ENCODE peak calls at places on chromosomes 7 and 10, in six cellular contexts. C is A549, G is H1, Z is K562, B is HepG2, X is endothelial cell of umbilical vein. K is an unnamed sample.

GRCh38 chr7:39904077-39904486 is 46.0 kb upstream of the CDK13 start:
- DNase-seq in C (no peak), G (no peak), Z (no peak), B (no peak), X (no peak), K (no peak)

GRCh38 chr10:13571541-13571940 is 15.2 kb upstream of the PRPF18 start:
- DNase-seq in C (no peak), G (no peak), Z (no peak), B (no peak), X (no peak), K (no peak)

GRCh38 chr7:24755541-24756416 is 1.5 kb downstream of the GSDME start:
- DNase-seq in C (no peak), G (no peak), Z (no peak), B (peak; percentile 80), X (peak; percentile 85), K (no peak)

GRCh38 chr7:144824360-144824759 is 11.5 kb downstream of the TPK1 start:
- DNase-seq in C (peak; percentile 9), G (no peak), Z (no peak), B (no peak), X (peak; percentile 87), K (no peak)

GRCh38 chr7:12771378-12771877 is 84.0 kb downstream of the ARL4A start:
- DNase-seq in C (no peak), G (no peak), Z (peak; percentile 60), B (no peak), X (peak; percentile 99), K (no peak)

GRCh38 chr10:131038056-131038455 is 273.5 kb downstream of the TCERG1L start:
- DNase-seq in C (no peak), G (no peak), Z (no peak), B (no peak), X (no peak), K (no peak)

GRCh38 chr10:6336013-6336412 is 133.3 kb downstream of the PFKFB3 start:
- DNase-seq in C (no peak), G (no peak), Z (no peak), B (no peak), X (no peak), K (no peak)

GRCh38 chr10:43752682-43753081 is 104.0 kb upstream of the ZNF32 start:
- DNase-seq in C (no peak), G (no peak), Z (no peak), B (no peak), X (no peak), K (no peak)

GRCh38 chr10:661891-662605 is 27.4 kb downstream of the DIP2C start:
- DNase-seq in C (no peak), G (peak; percentile 46), Z (no peak), B (no peak), X (no peak), K (no peak)

GRCh38 chr7:50657912-50658311 is 92.7 kb upstream of the DDC start:
- DNase-seq in C (no peak), G (peak; percentile 19), Z (no peak), B (no peak), X (no peak), K (no peak)

GRCh38 chr10:3043512-3044368 is 23.6 kb upstream of the PFKP start:
- DNase-seq in C (peak; percentile 89), G (no peak), Z (peak; percentile 82), B (peak; percentile 69), X (peak; percentile 75), K (peak; percentile 71)

GRCh38 chr7:19112290-19113000 is 5.0 kb downstream of the TWIST1 start:
- DNase-seq in C (no peak), G (peak; percentile 56), Z (no peak), B (no peak), X (no peak), K (peak; percentile 34)

GRCh38 chr7:104973227-104973626 is 40.8 kb upstream of the KMT2E start:
- DNase-seq in C (no peak), G (peak; percentile 22), Z (no peak), B (no peak), X (no peak), K (no peak)

GRCh38 chr10:120426306-120426705 is 30.7 kb upstream of the PLPP4 start:
- DNase-seq in C (no peak), G (no peak), Z (no peak), B (no peak), X (peak; percentile 62), K (no peak)

GRCh38 chr7:139479620-139480019 is 3.9 kb downstream of the KLRG2 start:
- DNase-seq in C (no peak), G (no peak), Z (no peak), B (no peak), X (no peak), K (no peak)

GRCh38 chr10:4372601-4373000 is 453.4 kb upstream of the AKR1E2 start:
- DNase-seq in C (no peak), G (no peak), Z (no peak), B (no peak), X (peak; percentile 93), K (no peak)

DNA sequence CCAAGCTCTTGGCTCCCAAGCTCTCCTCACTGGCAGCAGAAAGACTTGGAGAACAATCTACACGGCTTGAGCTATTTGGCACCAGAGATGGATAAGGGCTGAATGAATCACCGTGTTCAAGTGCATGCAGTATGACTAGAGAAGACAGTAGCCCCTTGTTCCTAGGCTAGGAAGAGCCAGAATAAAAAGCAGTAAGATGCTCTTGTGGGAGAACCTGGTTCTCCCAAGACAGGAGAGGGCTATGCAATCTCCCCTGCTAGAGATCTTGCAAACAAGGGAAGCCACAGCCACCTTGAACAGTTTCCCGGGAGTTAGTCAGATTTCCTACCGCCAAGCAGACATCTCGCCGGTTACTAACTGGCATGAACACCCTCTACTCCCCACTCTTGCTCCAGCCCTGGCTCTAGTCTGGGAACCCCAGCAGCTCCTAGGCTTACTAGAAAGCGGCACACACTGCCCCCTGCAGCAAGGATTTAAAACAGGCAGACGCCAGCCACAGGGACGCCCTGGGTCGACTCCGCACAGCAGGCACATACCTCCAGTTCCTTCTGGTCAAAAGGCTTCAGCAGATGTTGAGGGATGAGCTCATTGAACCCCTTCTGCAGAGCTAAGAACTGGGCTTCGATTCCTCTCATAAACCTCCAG is 107.3 kb downstream of the SMURF1 start:
- DNase-seq in C (peak; percentile 50), G (peak; percentile 84), Z (peak; percentile 35), B (peak; percentile 32), X (peak; percentile 27), K (peak; percentile 78)
- TF ChIP-seq JUN in C (no peak), G (no peak), Z (no peak), B (no peak), X (no peak), K (no peak)

GRCh38 chr10:46516660-46517416 is 39.6 kb downstream of the GPRIN2 start:
- DNase-seq in C (peak; percentile 85), G (peak; percentile 43), Z (no peak), B (no peak), X (peak; percentile 70), K (peak; percentile 7)
- TF ChIP-seq JUN in C (peak; percentile 15), G (no peak), Z (no peak), B (no peak), X (no peak), K (no peak)

GRCh38 chr10:91880310-91880709 is 29.0 kb downstream of the FGFBP3 start:
- DNase-seq in C (peak; percentile 29), G (no peak), Z (no peak), B (no peak), X (no peak), K (no peak)
- TF ChIP-seq JUN in C (no peak), G (no peak), Z (no peak), B (no peak), X (no peak), K (no peak)

GRCh38 chr10:14904316-14904732 is 25.7 kb downstream of the SUV39H2 start:
- DNase-seq in C (peak; percentile 43), G (no peak), Z (peak; percentile 42), B (peak; percentile 19), X (peak; percentile 42), K (no peak)
- TF ChIP-seq JUN in C (no peak), G (no peak), Z (no peak), B (no peak), X (no peak), K (no peak)

DNA sequence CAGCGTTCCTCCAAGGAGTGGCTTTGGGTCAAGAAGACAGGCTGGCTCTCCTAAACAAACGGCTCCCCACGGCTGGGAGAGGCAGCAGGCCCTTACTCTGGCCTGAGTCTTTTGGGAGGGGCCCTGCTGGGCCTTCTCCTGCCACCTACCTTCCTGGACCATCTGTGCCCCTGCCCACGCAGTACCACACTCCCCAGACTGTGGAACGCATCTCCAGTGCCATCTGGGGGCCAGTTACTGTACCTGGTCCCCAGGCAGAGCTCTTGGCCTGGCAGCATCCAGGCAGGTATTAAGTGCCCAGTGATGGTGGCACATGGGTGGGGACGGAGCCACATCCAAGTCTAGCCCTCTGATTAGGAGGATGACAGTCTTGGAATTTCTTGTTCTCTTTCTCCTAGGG is 14.4 kb downstream of the ALKBH4 start:
- DNase-seq in C (no peak), G (no peak), Z (no peak), B (no peak), X (no peak), K (no peak)
- TF ChIP-seq JUN in C (no peak), G (no peak), Z (no peak), B (no peak), X (no peak), K (no peak)

GRCh38 chr7:158821173-158822021 is 7.9 kb downstream of the ESYT2 start:
- DNase-seq in C (peak; percentile 81), G (peak; percentile 44), Z (peak; percentile 70), B (peak; percentile 55), X (peak; percentile 84), K (no peak)
- TF ChIP-seq JUN in C (no peak), G (no peak), Z (no peak), B (no peak), X (peak; percentile 81), K (no peak)

GRCh38 chr7:1201916-1202315 is 30.8 kb upstream of the UNCX start:
- DNase-seq in C (no peak), G (no peak), Z (no peak), B (no peak), X (no peak), K (no peak)
- TF ChIP-seq JUN in C (no peak), G (no peak), Z (no peak), B (no peak), X (no peak), K (no peak)

DNA sequence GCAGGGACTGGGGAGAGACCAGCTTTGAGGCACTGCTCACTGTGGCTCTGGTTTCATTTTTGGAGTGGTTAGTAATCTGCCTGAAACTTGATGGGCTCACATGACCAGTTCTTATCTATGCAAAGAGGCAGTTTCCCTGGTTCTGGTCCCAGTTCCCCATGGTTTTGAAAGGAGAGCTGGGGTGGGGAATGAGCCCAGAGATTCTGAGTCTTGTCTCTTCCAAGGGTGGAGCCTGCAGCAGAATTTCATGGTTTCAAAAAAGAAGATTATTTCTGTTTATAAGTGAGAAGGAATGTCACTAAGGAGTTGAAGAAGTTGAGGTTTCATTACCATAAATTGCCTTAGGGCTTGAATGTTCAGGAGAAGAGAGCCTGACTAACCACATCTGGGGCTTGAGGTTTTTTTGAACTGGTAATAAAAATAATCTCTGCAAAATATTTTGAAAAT is 190.2 kb upstream of the HABP2 start:
- DNase-seq in C (no peak), G (no peak), Z (no peak), B (no peak), X (no peak), K (no peak)
- TF ChIP-seq JUN in C (no peak), G (no peak), Z (no peak), B (no peak), X (no peak), K (no peak)